ENCODE peak calls at places on chromosomes 4 and X, in ten cellular contexts. L, P, G, Y, Z, W, H, S, M and I are unnamed samples.

GRCh38 chrX:46247456-46247855 is 297.8 kb downstream of the ZNF674 start:
- DNase-seq in L (no peak), P (no peak), G (no peak), Y (no peak), Z (no peak), W (no peak), H (no peak), S (no peak), M (no peak), I (no peak)

GRCh38 chr4:169063441-169063840 is 53.4 kb upstream of the CBR4 start:
- DNase-seq in L (no peak), P (no peak), G (no peak), Y (no peak), Z (no peak), W (no peak), H (no peak), S (no peak), M (no peak), I (no peak)

GRCh38 chr4:151674804-151675290 is 86.0 kb downstream of the GATB start:
- DNase-seq in L (no peak), P (no peak), G (no peak), Y (peak), Z (no peak), W (no peak), H (peak), S (peak), M (no peak), I (no peak)

GRCh38 chrX:84187501-84188319 is at the start of gene RPS6KA6:
- DNase-seq in L (no peak), P (no peak), G (no peak), Y (peak), Z (peak), W (no peak), H (peak), S (peak), M (no peak), I (no peak)

GRCh38 chrX:13932416-13932815 is 97.3 kb downstream of the GEMIN8 start:
- DNase-seq in L (no peak), P (no peak), G (no peak), Y (no peak), Z (no peak), W (no peak), H (no peak), S (no peak), M (no peak), I (no peak)

GRCh38 chrX:111151764-111152163 is 55.8 kb downstream of the PAK3 start:
- DNase-seq in L (no peak), P (no peak), G (no peak), Y (no peak), Z (no peak), W (no peak), H (no peak), S (no peak), M (no peak), I (no peak)

GRCh38 chr4:37767546-37767945 is 58.9 kb upstream of the PGM2 start:
- DNase-seq in L (no peak), P (no peak), G (peak), Y (peak), Z (no peak), W (no peak), H (no peak), S (peak), M (no peak), I (no peak)

GRCh38 chrX:133849676-133850075 is 135.7 kb downstream of the GPC3 start:
- DNase-seq in L (no peak), P (no peak), G (no peak), Y (no peak), Z (no peak), W (no peak), H (no peak), S (no peak), M (no peak), I (no peak)

GRCh38 chr4:24989327-24989726 is 41.4 kb downstream of the LGI2 start:
- DNase-seq in L (no peak), P (no peak), G (no peak), Y (no peak), Z (no peak), W (no peak), H (no peak), S (no peak), M (no peak), I (no peak)

GRCh38 chrX:44101300-44101699 is 128.1 kb upstream of the NDP start:
- DNase-seq in L (no peak), P (no peak), G (no peak), Y (no peak), Z (no peak), W (no peak), H (no peak), S (no peak), M (no peak), I (no peak)

GRCh38 chrX:136185409-136186022 is 38.2 kb downstream of the FHL1 start:
- DNase-seq in L (no peak), P (no peak), G (no peak), Y (no peak), Z (no peak), W (no peak), H (no peak), S (no peak), M (no peak), I (no peak)

GRCh38 chr4:128856246-128856645 is 46.7 kb downstream of the JADE1 start:
- DNase-seq in L (no peak), P (no peak), G (no peak), Y (no peak), Z (no peak), W (no peak), H (no peak), S (no peak), M (no peak), I (no peak)

GRCh38 chr4:1869530-1870327 is 1.5 kb upstream of the NSD2 start:
- DNase-seq in L (peak), P (no peak), G (no peak), Y (no peak), Z (no peak), W (no peak), H (no peak), S (no peak), M (no peak), I (no peak)

GRCh38 chrX:9379697-9380551 is 84.9 kb upstream of the TBL1X start:
- DNase-seq in L (no peak), P (no peak), G (peak), Y (no peak), Z (no peak), W (no peak), H (no peak), S (peak), M (no peak), I (no peak)

GRCh38 chrX:123860506-123860840 is 620 bp downstream of the XIAP start:
- DNase-seq in L (peak), P (no peak), G (no peak), Y (no peak), Z (no peak), W (peak), H (no peak), S (no peak), M (peak), I (peak)

GRCh38 chr4:2671267-2671895 is 84.8 kb downstream of the TNIP2 start:
- DNase-seq in L (no peak), P (no peak), G (no peak), Y (no peak), Z (no peak), W (no peak), H (no peak), S (no peak), M (no peak), I (no peak)

GRCh38 chr4:718460-718859 is 12.8 kb downstream of the PCGF3 start:
- DNase-seq in L (no peak), P (no peak), G (no peak), Y (no peak), Z (no peak), W (no peak), H (no peak), S (no peak), M (no peak), I (no peak)

GRCh38 chrX:12978205-12979010 is 3.5 kb downstream of the TMSB4X start:
- DNase-seq in L (peak), P (no peak), G (peak), Y (no peak), Z (no peak), W (peak), H (peak), S (peak), M (peak), I (peak)

GRCh38 chr4:77232653-77233052 is 75.6 kb downstream of the CCNG2 start:
- DNase-seq in L (no peak), P (no peak), G (peak), Y (no peak), Z (no peak), W (no peak), H (no peak), S (peak), M (no peak), I (no peak)

GRCh38 chrX:10533686-10534365 is 86.6 kb downstream of the MID1 start:
- DNase-seq in L (no peak), P (no peak), G (no peak), Y (no peak), Z (no peak), W (no peak), H (no peak), S (no peak), M (no peak), I (no peak)

GRCh38 chr4:89939464-89939863 is 44.8 kb downstream of the MMRN1 start:
- DNase-seq in L (no peak), P (no peak), G (no peak), Y (no peak), Z (no peak), W (no peak), H (no peak), S (no peak), M (no peak), I (no peak)

GRCh38 chr4:184801781-184802180 is 24.0 kb downstream of the ACSL1 start:
- DNase-seq in L (no peak), P (no peak), G (no peak), Y (no peak), Z (no peak), W (no peak), H (no peak), S (no peak), M (no peak), I (no peak)

GRCh38 chr4:5477613-5478012 is 230.7 kb downstream of the EVC2 start:
- DNase-seq in L (no peak), P (no peak), G (no peak), Y (no peak), Z (peak), W (no peak), H (no peak), S (no peak), M (no peak), I (no peak)
- H3K4me3 ChIP-seq in L (no peak), P (no peak), G (no peak), Y (no peak), Z (no peak), W (no peak), H (no peak), S (no peak), M (no peak), I (no peak)

DNA sequence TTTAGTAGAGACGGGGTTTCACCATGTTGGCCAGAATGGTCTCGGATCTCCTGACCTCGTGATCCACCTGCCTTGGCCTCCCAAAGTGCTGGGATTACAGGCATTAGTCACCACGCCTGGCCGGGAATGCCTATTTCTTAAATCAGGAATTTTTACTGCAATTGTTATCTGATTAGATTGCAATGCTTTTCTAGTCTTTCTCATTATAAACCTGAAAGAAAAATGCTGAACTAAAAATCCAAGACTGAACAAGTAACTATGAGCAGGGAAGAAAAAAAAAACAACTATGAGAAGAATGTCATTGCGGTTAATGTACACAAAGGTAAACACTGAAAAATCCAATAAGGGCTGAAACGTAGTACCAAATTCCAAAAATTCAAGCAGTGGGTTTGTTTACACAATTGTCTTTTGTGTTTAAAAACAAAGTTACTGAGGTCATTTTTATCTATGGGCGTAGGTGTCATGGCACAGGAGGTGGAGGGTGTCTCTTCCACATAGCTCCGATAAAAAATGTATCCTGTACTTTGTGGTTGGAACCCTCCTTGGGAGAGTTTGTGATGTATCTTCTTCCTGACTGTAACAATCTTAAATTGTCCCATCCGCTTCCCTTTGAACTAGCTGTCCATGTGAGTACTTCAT is 11.0 kb upstream of the TMEM156 start:
- DNase-seq in L (no peak), P (no peak), G (peak), Y (no peak), Z (no peak), W (no peak), H (no peak), S (peak), M (no peak), I (no peak)
- H3K4me3 ChIP-seq in L (peak), P (no peak), G (peak), Y (no peak), Z (no peak), W (no peak), H (no peak), S (no peak), M (peak), I (no peak)

GRCh38 chr4:121073672-121074386 is 1.5 kb upstream of the NDNF start:
- DNase-seq in L (no peak), P (no peak), G (no peak), Y (no peak), Z (no peak), W (no peak), H (no peak), S (peak), M (no peak), I (no peak)
- H3K4me3 ChIP-seq in L (no peak), P (no peak), G (no peak), Y (no peak), Z (no peak), W (no peak), H (no peak), S (peak), M (no peak), I (no peak)

GRCh38 chr4:92305148-92305877 is 1.5 kb downstream of the GRID2 start:
- DNase-seq in L (no peak), P (peak), G (peak), Y (peak), Z (peak), W (no peak), H (peak), S (peak), M (no peak), I (no peak)
- H3K4me3 ChIP-seq in L (no peak), P (peak), G (peak), Y (no peak), Z (peak), W (no peak), H (peak), S (peak), M (no peak), I (no peak)

GRCh38 chr4:170491981-170492380 is 402.2 kb upstream of the AADAT start:
- DNase-seq in L (no peak), P (no peak), G (no peak), Y (no peak), Z (no peak), W (no peak), H (no peak), S (no peak), M (no peak), I (no peak)

GRCh38 chr4:170497729-170498128 is 408.0 kb upstream of the AADAT start:
- DNase-seq in L (no peak), P (no peak), G (no peak), Y (no peak), Z (no peak), W (no peak), H (no peak), S (no peak), M (no peak), I (no peak)

GRCh38 chr4:170497105-170497504 is 407.3 kb upstream of the AADAT start:
- DNase-seq in L (no peak), P (no peak), G (no peak), Y (no peak), Z (no peak), W (no peak), H (peak), S (no peak), M (no peak), I (no peak)
- H3K4me3 ChIP-seq in L (no peak), P (no peak), G (peak), Y (no peak), Z (peak), W (peak), H (no peak), S (no peak), M (peak), I (no peak)

GRCh38 chr4:165873298-165874071 is 448 bp downstream of the TLL1 start:
- DNase-seq in L (no peak), P (no peak), G (no peak), Y (peak), Z (no peak), W (no peak), H (peak), S (peak), M (no peak), I (no peak)
- H3K4me3 ChIP-seq in L (no peak), P (peak), G (peak), Y (no peak), Z (peak), W (no peak), H (peak), S (peak), M (no peak), I (no peak)

GRCh38 chr4:65999518-65999871 is 329.2 kb upstream of the EPHA5 start:
- DNase-seq in L (no peak), P (no peak), G (no peak), Y (no peak), Z (no peak), W (no peak), H (no peak), S (no peak), M (no peak), I (no peak)
- H3K4me3 ChIP-seq in L (no peak), P (peak), G (no peak), Y (no peak), Z (no peak), W (no peak), H (no peak), S (no peak), M (no peak), I (no peak)

DNA sequence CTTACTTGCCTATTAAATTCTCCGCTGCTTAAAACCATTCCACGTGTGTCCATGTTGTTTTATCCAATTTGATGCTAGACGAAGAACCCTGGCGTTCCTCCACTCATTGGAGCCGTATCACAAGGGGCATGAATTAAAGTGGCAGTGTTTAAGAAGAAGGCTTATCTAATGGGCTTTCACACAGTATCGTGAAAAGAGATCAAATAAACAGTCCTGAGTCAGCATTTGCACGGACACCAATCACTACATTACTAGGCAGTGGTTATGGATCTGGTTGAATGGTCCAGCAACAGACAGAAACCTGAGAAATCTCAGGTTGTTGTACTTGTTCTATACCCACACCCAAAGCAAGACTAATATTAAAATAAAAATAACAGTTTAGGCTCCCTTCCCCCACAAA is 671.6 kb downstream of the FAT4 start:
- DNase-seq in L (no peak), P (no peak), G (no peak), Y (no peak), Z (no peak), W (no peak), H (no peak), S (no peak), M (no peak), I (no peak)
- H3K4me3 ChIP-seq in L (no peak), P (no peak), G (no peak), Y (no peak), Z (no peak), W (no peak), H (no peak), S (no peak), M (no peak), I (no peak)

GRCh38 chrX:49001521-49002090 is 458 bp downstream of the GRIPAP1 start:
- DNase-seq in L (peak), P (peak), G (peak), Y (peak), Z (no peak), W (peak), H (peak), S (peak), M (peak), I (peak)

GRCh38 chrX:48999030-48999429 is 3.0 kb downstream of the GRIPAP1 start:
- DNase-seq in L (no peak), P (no peak), G (no peak), Y (no peak), Z (no peak), W (no peak), H (no peak), S (no peak), M (no peak), I (no peak)

GRCh38 chrX:48998391-48998790 is 3.7 kb downstream of the GRIPAP1 start:
- DNase-seq in L (no peak), P (no peak), G (no peak), Y (no peak), Z (no peak), W (no peak), H (peak), S (no peak), M (no peak), I (no peak)

GRCh38 chrX:49002091-49002935 is at the start of gene GRIPAP1:
- DNase-seq in L (peak), P (peak), G (peak), Y (peak), Z (peak), W (peak), H (peak), S (peak), M (peak), I (peak)

DNA sequence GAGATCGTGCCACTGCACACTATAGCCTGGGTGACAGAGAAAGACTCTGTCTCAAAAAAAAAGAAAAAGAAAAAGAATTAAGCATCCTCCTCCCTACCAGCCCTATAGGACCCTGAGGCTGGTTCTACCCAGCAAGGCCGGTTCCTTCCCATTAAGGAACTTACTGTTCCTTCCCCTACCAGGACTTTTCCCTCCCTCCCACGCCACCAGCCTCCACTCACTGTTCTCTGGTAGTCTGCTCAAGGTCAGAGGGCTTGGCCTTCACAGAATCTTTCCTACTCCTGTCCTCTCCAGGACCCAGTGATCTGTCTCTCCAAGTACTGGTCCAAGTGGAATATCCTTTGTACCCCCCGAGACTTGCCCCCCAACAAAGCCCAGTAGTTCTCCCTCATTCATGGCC is 1.4 kb downstream of the GRIPAP1 start:
- DNase-seq in L (no peak), P (no peak), G (no peak), Y (no peak), Z (no peak), W (no peak), H (no peak), S (no peak), M (no peak), I (no peak)
- H3K4me3 ChIP-seq in L (peak), P (peak), G (no peak), Y (no peak), Z (peak), W (peak), H (no peak), S (no peak), M (peak), I (peak)

GRCh38 chrX:65035451-65035779 is 59.2 kb upstream of the ZC4H2 start:
- DNase-seq in L (no peak), P (peak), G (peak), Y (peak), Z (peak), W (no peak), H (no peak), S (peak), M (no peak), I (no peak)

GRCh38 chrX:65034641-65035450 is 58.6 kb upstream of the ZC4H2 start:
- DNase-seq in L (peak), P (peak), G (peak), Y (peak), Z (peak), W (peak), H (peak), S (peak), M (peak), I (peak)

GRCh38 chrX:65034292-65034640 is 58.0 kb upstream of the ZC4H2 start:
- DNase-seq in L (no peak), P (no peak), G (no peak), Y (no peak), Z (no peak), W (no peak), H (no peak), S (no peak), M (no peak), I (peak)
- H3K4me3 ChIP-seq in L (peak), P (peak), G (peak), Y (no peak), Z (peak), W (peak), H (no peak), S (peak), M (peak), I (peak)